ENCODE peak calls at places on chromosomes 11 and 22, in four cellular contexts. One of them, this sample, is unnamed.

GRCh38 chr22:26435327-26436093 is 6.5 kb downstream of the ASPHD2 start:
- DNase-seq in prostate gland: no peak
- DNase-seq in SK-N-SH: no peak
- DNase-seq in stomach: no peak
- DNase-seq in this sample: no peak

GRCh38 chr11:94558468-94558867 is 8.7 kb upstream of the PIWIL4 start:
- DNase-seq in prostate gland: no peak
- DNase-seq in SK-N-SH: no peak
- DNase-seq in stomach: no peak
- DNase-seq in this sample: no peak

GRCh38 chr11:74037309-74037708 is 28.4 kb upstream of the UCP3 start:
- DNase-seq in prostate gland: no peak
- DNase-seq in SK-N-SH: no peak
- DNase-seq in stomach: no peak
- DNase-seq in this sample: no peak

GRCh38 chr22:50720301-50720845 is 17.6 kb upstream of the ACR start:
- DNase-seq in SK-N-SH: peak; percentile 62
- DNase-seq in prostate gland: no peak
- DNase-seq in stomach: no peak
- DNase-seq in this sample: no peak

GRCh38 chr11:44749160-44749559 is 22.4 kb downstream of the TSPAN18 start:
- DNase-seq in prostate gland: no peak
- DNase-seq in stomach: no peak
- DNase-seq in SK-N-SH: no peak
- DNase-seq in this sample: no peak

GRCh38 chr11:111476366-111476765 is 35.8 kb downstream of the BTG4 start:
- DNase-seq in prostate gland: no peak
- DNase-seq in SK-N-SH: no peak
- DNase-seq in stomach: no peak
- DNase-seq in this sample: no peak

GRCh38 chr11:12430912-12431311 is 53.5 kb downstream of the PARVA start:
- DNase-seq in stomach: peak; percentile 72
- DNase-seq in SK-N-SH: no peak
- DNase-seq in prostate gland: peak; percentile 69
- DNase-seq in this sample: peak; percentile 97

GRCh38 chr11:97995874-97996273 is 1024.9 kb upstream of the CNTN5 start:
- DNase-seq in SK-N-SH: no peak
- DNase-seq in stomach: no peak
- DNase-seq in prostate gland: no peak
- DNase-seq in this sample: no peak

GRCh38 chr11:8011383-8011782 is 24.2 kb downstream of the EIF3F start:
- DNase-seq in SK-N-SH: no peak
- DNase-seq in stomach: no peak
- DNase-seq in prostate gland: no peak
- DNase-seq in this sample: no peak

GRCh38 chr11:13261600-13262061 is 16.0 kb upstream of the BMAL1 start:
- DNase-seq in SK-N-SH: no peak
- DNase-seq in stomach: no peak
- DNase-seq in prostate gland: no peak
- DNase-seq in this sample: peak; percentile 80

GRCh38 chr11:46298699-46299424 is 21.4 kb downstream of the CREB3L1 start:
- DNase-seq in prostate gland: no peak
- DNase-seq in SK-N-SH: no peak
- DNase-seq in stomach: no peak
- DNase-seq in this sample: no peak

GRCh38 chr11:34588023-34588422 is 32.9 kb upstream of the EHF start:
- DNase-seq in prostate gland: no peak
- DNase-seq in stomach: no peak
- DNase-seq in SK-N-SH: no peak
- DNase-seq in this sample: no peak

GRCh38 chr11:126415669-126416420 is 60.4 kb downstream of the ST3GAL4 start:
- DNase-seq in stomach: peak; percentile 49
- DNase-seq in prostate gland: no peak
- DNase-seq in SK-N-SH: no peak
- DNase-seq in this sample: peak; percentile 96

GRCh38 chr11:15430381-15430780 is 315.7 kb downstream of the INSC start:
- DNase-seq in stomach: no peak
- DNase-seq in SK-N-SH: no peak
- DNase-seq in prostate gland: no peak
- DNase-seq in this sample: no peak

GRCh38 chr11:79236541-79236971 is 204.3 kb downstream of the TENM4 start:
- DNase-seq in SK-N-SH: no peak
- DNase-seq in prostate gland: no peak
- DNase-seq in stomach: no peak
- DNase-seq in this sample: no peak

GRCh38 chr11:117958949-117959348 is 27.2 kb upstream of the IL10RA start:
- DNase-seq in prostate gland: no peak
- DNase-seq in stomach: no peak
- DNase-seq in SK-N-SH: no peak
- DNase-seq in this sample: no peak

GRCh38 chr22:40432167-40432566 is 61.8 kb downstream of the SGSM3 start:
- DNase-seq in stomach: no peak
- DNase-seq in SK-N-SH: no peak
- DNase-seq in prostate gland: no peak
- DNase-seq in this sample: no peak

GRCh38 chr11:116257871-116258270 is 514.9 kb downstream of the BUD13 start:
- DNase-seq in stomach: no peak
- DNase-seq in SK-N-SH: no peak
- DNase-seq in prostate gland: no peak
- DNase-seq in this sample: no peak

GRCh38 chr11:24963879-24964278 is 467.0 kb downstream of the LUZP2 start:
- DNase-seq in stomach: no peak
- DNase-seq in SK-N-SH: no peak
- DNase-seq in prostate gland: no peak
- DNase-seq in this sample: no peak

GRCh38 chr11:84398017-84398626 is 1112.0 kb upstream of the CCDC90B start:
- DNase-seq in stomach: no peak
- DNase-seq in SK-N-SH: peak; percentile 28
- DNase-seq in prostate gland: no peak
- DNase-seq in this sample: no peak

GRCh38 chr11:84390441-84391078 is 1104.4 kb upstream of the CCDC90B start:
- DNase-seq in stomach: no peak
- DNase-seq in SK-N-SH: no peak
- DNase-seq in prostate gland: no peak
- DNase-seq in this sample: no peak

DNA sequence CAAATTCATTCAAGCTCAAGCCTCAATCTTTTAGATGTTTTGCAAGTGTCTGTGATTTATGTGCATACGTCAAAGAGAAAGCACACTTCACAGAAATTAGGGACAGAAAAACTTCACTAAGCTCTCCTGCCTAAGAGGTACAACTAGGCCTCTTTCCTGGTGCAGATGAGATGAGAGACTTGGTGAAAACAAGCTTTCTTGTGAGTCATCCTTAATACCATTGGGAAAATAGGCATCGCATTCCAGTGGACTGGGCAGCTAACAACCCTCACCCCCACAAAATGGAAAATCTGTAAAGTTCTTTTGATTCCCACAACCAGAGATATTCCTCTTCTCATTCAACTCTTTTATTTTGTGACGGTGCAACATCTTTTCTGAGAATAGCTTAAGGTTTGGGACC is 1110.4 kb upstream of the CCDC90B start:
- DNase-seq in SK-N-SH: no peak
- DNase-seq in prostate gland: no peak
- DNase-seq in stomach: no peak
- DNase-seq in this sample: no peak
- H3K9me3 ChIP-seq in SK-N-SH: no peaks in the 10 kb centered on the region
- H3K9me3 ChIP-seq in prostate gland: no peaks in the 10 kb centered on the region
- H3K9me3 ChIP-seq in stomach: no peaks in the 10 kb centered on the region
- H3K9me3 ChIP-seq in this sample: no peaks in the 10 kb centered on the region

DNA sequence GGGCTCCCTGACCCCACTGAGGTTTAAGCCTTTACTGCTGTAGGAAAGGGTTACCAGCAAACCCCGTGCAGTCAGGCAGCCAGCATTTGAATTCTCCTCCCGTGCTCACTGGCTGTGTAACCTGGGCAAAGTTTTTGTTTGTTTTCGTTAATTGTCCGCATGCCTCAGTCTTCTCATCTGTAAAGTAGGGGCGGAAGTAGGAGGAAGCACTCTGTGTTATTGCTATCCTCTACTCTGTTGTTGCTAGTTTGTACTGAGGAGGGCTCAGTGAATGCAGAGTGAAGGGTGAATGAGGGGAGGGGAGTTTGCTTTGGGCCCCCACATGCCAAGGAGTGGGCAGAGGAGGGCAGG is 14.0 kb upstream of the SYT7 start:
- DNase-seq in SK-N-SH: no peak
- DNase-seq in prostate gland: no peak
- DNase-seq in stomach: no peak
- DNase-seq in this sample: no peak
- H3K4me1 ChIP-seq in SK-N-SH: peaks cover 9% of the 10 kb centered on the region
- H3K4me1 ChIP-seq in prostate gland: no peaks in the 10 kb centered on the region
- H3K4me1 ChIP-seq in stomach: peaks cover 5% of the 10 kb centered on the region
- H3K4me1 ChIP-seq in this sample: peaks cover 14% of the 10 kb centered on the region

DNA sequence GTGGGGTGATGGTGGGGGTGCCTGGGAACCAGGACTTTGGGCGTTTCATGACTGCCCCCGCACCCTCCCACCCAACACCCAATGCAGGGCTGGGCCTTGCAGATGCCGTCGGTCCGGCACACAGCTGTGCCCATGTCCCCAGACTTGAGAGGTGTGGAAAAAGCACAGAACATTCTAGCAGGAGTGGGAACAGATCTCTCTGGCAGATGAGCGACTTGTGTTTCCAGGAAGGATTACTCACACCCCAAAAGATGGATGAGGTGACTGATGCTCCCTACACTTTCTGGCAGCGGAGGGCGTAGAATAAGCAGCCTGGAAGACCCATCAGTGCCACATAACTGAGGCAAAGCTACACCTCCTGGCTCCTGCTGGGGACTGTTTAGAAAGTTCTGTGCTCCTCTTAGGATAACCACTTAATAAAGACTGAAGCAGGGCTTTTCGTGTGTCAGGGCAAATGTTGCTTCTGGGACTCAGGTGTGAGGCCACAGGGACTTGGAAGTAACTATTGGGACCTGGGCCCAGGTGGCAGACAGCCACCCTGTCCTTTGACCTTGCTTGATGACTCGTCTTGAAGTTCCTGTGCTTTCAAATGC is 24.2 kb downstream of the FBLN1 start:
- DNase-seq in SK-N-SH: no peak
- DNase-seq in stomach: no peak
- DNase-seq in prostate gland: no peak
- DNase-seq in this sample: peak; percentile 96
- TF ChIP-seq POLR2AphosphoS5 in SK-N-SH: no peak
- TF ChIP-seq POLR2AphosphoS5 in stomach: peak; percentile 71
- TF ChIP-seq POLR2AphosphoS5 in prostate gland: no peak
- TF ChIP-seq POLR2AphosphoS5 in this sample: peak; percentile 74

GRCh38 chr11:70696076-70696475 is 297.7 kb downstream of the CTTN start:
- DNase-seq in stomach: no peak
- DNase-seq in prostate gland: no peak
- DNase-seq in SK-N-SH: no peak
- DNase-seq in this sample: no peak
- H3K9me3 ChIP-seq in stomach: no peaks in the 10 kb centered on the region
- H3K9me3 ChIP-seq in prostate gland: no peaks in the 10 kb centered on the region
- H3K9me3 ChIP-seq in SK-N-SH: no peaks in the 10 kb centered on the region
- H3K9me3 ChIP-seq in this sample: no peaks in the 10 kb centered on the region

DNA sequence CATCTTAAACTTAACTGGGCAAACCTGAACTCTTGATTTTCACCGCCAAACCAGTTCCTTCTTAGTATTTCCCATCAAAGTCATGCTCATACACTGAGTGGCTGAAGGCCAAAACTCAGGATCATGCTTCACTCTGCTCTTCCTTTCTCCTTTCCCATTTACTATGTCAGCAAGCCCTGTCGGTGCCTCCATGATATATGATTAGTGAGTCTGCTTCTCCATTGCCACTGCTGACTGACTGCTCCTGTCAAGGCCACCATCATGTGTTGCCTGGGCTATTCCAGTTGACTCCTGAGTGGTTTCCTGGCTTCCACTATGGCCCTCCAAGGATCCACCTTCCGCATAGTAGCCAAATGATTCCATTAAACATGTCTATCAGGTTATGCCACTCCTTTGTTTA is 42.8 kb upstream of the AMPD3 start:
- DNase-seq in SK-N-SH: no peak
- DNase-seq in prostate gland: no peak
- DNase-seq in stomach: no peak
- DNase-seq in this sample: no peak
- H3K4me1 ChIP-seq in SK-N-SH: peaks cover 23% of the 10 kb centered on the region
- H3K4me1 ChIP-seq in prostate gland: no peaks in the 10 kb centered on the region
- H3K4me1 ChIP-seq in stomach: peaks cover 5% of the 10 kb centered on the region
- H3K4me1 ChIP-seq in this sample: no peaks in the 10 kb centered on the region

GRCh38 chr22:45009881-45010531 is at the start of gene PHF21B:
- DNase-seq in stomach: peak; percentile 37
- DNase-seq in SK-N-SH: peak; percentile 97
- DNase-seq in prostate gland: peak; percentile 70
- DNase-seq in this sample: no peak
- TF ChIP-seq POLR2AphosphoS5 in stomach: no peak
- TF ChIP-seq POLR2AphosphoS5 in SK-N-SH: no peak
- TF ChIP-seq POLR2AphosphoS5 in prostate gland: peak; percentile 58
- TF ChIP-seq POLR2AphosphoS5 in this sample: peak; percentile 67

GRCh38 chr22:23403152-23403719 is 176.9 kb downstream of the IGLL1 start:
- DNase-seq in prostate gland: no peak
- DNase-seq in stomach: no peak
- DNase-seq in SK-N-SH: no peak
- DNase-seq in this sample: no peak
- H3K9me3 ChIP-seq in prostate gland: no peaks in the 10 kb centered on the region
- H3K9me3 ChIP-seq in stomach: no peaks in the 10 kb centered on the region
- H3K9me3 ChIP-seq in SK-N-SH: no peaks in the 10 kb centered on the region
- H3K9me3 ChIP-seq in this sample: no peaks in the 10 kb centered on the region

GRCh38 chr11:47500121-47500520 is 51.2 kb upstream of the RAPSN start:
- DNase-seq in prostate gland: no peak
- DNase-seq in stomach: no peak
- DNase-seq in SK-N-SH: no peak
- DNase-seq in this sample: no peak
- H3K4me1 ChIP-seq in prostate gland: no peaks in the 10 kb centered on the region
- H3K4me1 ChIP-seq in stomach: peaks cover 92% of the 10 kb centered on the region
- H3K4me1 ChIP-seq in SK-N-SH: peaks cover 37% of the 10 kb centered on the region
- H3K4me1 ChIP-seq in this sample: peaks cover 92% of the 10 kb centered on the region

GRCh38 chr11:123261345-123262106 is 66.5 kb upstream of the CLMP start:
- DNase-seq in SK-N-SH: peak; percentile 85
- DNase-seq in stomach: peak; percentile 84
- DNase-seq in prostate gland: peak; percentile 54
- DNase-seq in this sample: no peak
- TF ChIP-seq POLR2AphosphoS5 in SK-N-SH: no peak
- TF ChIP-seq POLR2AphosphoS5 in stomach: no peak
- TF ChIP-seq POLR2AphosphoS5 in prostate gland: no peak
- TF ChIP-seq POLR2AphosphoS5 in this sample: no peak

DNA sequence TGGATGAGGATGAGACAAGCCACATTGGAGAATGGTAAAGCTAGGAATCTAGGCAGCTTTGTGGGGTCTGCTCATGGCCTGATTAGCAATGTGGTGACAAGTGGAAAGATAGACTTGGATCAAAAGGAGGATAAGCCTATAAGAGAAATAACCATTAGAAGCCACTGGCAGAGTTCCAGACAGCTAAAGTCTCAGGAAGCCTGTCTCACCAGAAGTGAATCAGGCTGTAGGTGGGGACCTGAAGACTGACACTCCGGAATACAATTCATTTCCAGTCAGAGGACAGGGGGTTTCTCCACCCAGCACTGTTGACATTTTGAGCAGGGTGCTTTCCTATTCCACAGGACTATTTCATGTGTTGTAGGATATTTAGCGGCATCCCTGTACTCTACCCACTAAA is 129.7 kb downstream of the ARHGAP42 start:
- DNase-seq in stomach: no peak
- DNase-seq in SK-N-SH: no peak
- DNase-seq in prostate gland: no peak
- DNase-seq in this sample: no peak
- H3K9me3 ChIP-seq in stomach: no peaks in the 10 kb centered on the region
- H3K9me3 ChIP-seq in SK-N-SH: no peaks in the 10 kb centered on the region
- H3K9me3 ChIP-seq in prostate gland: no peaks in the 10 kb centered on the region
- H3K9me3 ChIP-seq in this sample: no peaks in the 10 kb centered on the region

This sample was measured in esophagus muscularis mucosa.